ENCODE peak calls at places on chromosomes 5 and 9, in six cellular contexts. B, U, D, T, R and W are unnamed samples.
A peak's percentile ranks its signal among the peaks of the same experiment; 100 is the strongest.

GRCh38 chr5:174837919-174838902 is 113.8 kb downstream of the MSX2 start:
- DNase-seq in B (no peak), U (peak; percentile 33), D (peak; percentile 14), T (no peak), R (no peak), W (peak; percentile 16)

GRCh38 chr9:111597852-111598729 is 1.4 kb downstream of the PTGR1 start:
- DNase-seq in B (peak; percentile 55), U (peak; percentile 85), D (peak; percentile 32), T (no peak), R (peak; percentile 63), W (peak; percentile 63)

GRCh38 chr5:43038523-43038989 is 1.6 kb downstream of the ANXA2R start:
- DNase-seq in B (no peak), U (no peak), D (no peak), T (no peak), R (no peak), W (no peak)

GRCh38 chr5:103587185-103587748 is 24.7 kb upstream of the NUDT12 start:
- DNase-seq in B (peak; percentile 9), U (no peak), D (no peak), T (no peak), R (no peak), W (no peak)

GRCh38 chr5:168085321-168086040 is 206.0 kb upstream of the WWC1 start:
- DNase-seq in B (no peak), U (no peak), D (no peak), T (no peak), R (no peak), W (no peak)

GRCh38 chr5:170896779-170897178 is 35.0 kb downstream of the RANBP17 start:
- DNase-seq in B (no peak), U (peak; percentile 16), D (no peak), T (no peak), R (peak; percentile 49), W (no peak)

GRCh38 chr5:31639488-31640011 is 619 bp downstream of the PDZD2 start:
- DNase-seq in B (no peak), U (no peak), D (no peak), T (no peak), R (no peak), W (no peak)

GRCh38 chr9:99680191-99680590 is 141.5 kb upstream of the NR4A3 start:
- DNase-seq in B (no peak), U (no peak), D (no peak), T (no peak), R (no peak), W (no peak)

GRCh38 chr9:135053133-135053532 is 34.3 kb upstream of the OLFM1 start:
- DNase-seq in B (no peak), U (no peak), D (no peak), T (no peak), R (no peak), W (no peak)

GRCh38 chr5:67253911-67254310 is 57.3 kb upstream of the CD180 start:
- DNase-seq in B (no peak), U (no peak), D (no peak), T (no peak), R (no peak), W (no peak)
- TF ChIP-seq ZNF274 in B (no peak), U (no peak), D (no peak), T (no peak), R (no peak), W (no peak)

GRCh38 chr9:87267701-87268100 is 230.0 kb upstream of the DAPK1 start:
- DNase-seq in B (no peak), U (no peak), D (no peak), T (no peak), R (no peak), W (no peak)
- H3K9ac ChIP-seq in B (no peak overlapping the region), U (no peak overlapping the region), D (no peak overlapping the region), T (no peak overlapping the region), R (no peak overlapping the region), W (no peak overlapping the region)

DNA sequence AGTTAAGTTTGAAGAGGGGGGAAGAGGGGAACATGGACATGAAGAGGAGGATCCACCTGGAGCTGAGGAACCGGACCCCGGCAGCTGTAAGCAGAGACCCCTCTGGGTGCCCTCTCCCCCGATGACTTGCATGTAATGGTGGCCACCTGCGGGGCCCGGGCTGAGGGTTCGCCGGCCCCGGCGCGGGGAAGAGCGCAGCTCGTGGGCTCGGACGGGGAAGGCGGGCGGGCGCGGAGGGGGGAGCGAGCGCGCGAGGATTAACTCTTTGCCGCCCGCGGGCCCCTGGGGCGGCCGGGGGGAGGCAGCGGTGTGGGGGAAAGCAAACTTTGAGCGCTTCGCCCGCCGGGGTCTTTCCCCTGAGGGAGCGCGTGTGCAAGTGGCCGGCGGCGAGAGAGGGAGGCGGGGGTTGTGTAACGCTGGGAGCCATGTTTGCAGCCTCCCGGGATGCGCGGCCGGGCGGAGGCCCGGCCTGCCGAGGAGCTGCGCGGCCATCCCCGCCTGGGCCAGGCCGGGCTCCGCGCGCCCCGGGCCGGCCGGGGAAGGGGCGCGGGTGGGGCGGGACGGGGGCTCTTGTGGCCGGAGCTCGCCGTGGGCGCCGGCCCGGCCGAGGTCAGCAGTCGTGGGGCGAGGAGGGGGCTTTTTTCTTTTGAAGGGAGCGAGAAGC is 515 bp downstream of the ANP32B start:
- DNase-seq in B (no peak), U (no peak), D (peak; percentile 69), T (no peak), R (no peak), W (no peak)
- TF ChIP-seq ZNF274 in B (no peak), U (no peak), D (no peak), T (no peak), R (no peak), W (no peak)

GRCh38 chr5:371811-372555 is 50.5 kb downstream of the AHRR start:
- DNase-seq in B (no peak), U (no peak), D (no peak), T (no peak), R (no peak), W (no peak)

GRCh38 chr5:373710-374602 is 52.4 kb downstream of the AHRR start:
- DNase-seq in B (no peak), U (no peak), D (peak; percentile 60), T (no peak), R (no peak), W (no peak)

GRCh38 chr5:372911-373709 is 51.6 kb downstream of the AHRR start:
- DNase-seq in B (no peak), U (no peak), D (no peak), T (no peak), R (no peak), W (no peak)

GRCh38 chr5:370959-371810 is 49.7 kb downstream of the AHRR start:
- DNase-seq in B (no peak), U (no peak), D (no peak), T (no peak), R (no peak), W (no peak)

GRCh38 chr5:372556-372910 is 51.0 kb downstream of the AHRR start:
- DNase-seq in B (no peak), U (no peak), D (no peak), T (no peak), R (no peak), W (no peak)
- H3K9ac ChIP-seq in B (no peak overlapping the region), U (no peak overlapping the region), D (no peak overlapping the region), T (peak overlapping the region; percentile 94), R (no peak overlapping the region), W (peak overlapping the region; percentile 73)

DNA sequence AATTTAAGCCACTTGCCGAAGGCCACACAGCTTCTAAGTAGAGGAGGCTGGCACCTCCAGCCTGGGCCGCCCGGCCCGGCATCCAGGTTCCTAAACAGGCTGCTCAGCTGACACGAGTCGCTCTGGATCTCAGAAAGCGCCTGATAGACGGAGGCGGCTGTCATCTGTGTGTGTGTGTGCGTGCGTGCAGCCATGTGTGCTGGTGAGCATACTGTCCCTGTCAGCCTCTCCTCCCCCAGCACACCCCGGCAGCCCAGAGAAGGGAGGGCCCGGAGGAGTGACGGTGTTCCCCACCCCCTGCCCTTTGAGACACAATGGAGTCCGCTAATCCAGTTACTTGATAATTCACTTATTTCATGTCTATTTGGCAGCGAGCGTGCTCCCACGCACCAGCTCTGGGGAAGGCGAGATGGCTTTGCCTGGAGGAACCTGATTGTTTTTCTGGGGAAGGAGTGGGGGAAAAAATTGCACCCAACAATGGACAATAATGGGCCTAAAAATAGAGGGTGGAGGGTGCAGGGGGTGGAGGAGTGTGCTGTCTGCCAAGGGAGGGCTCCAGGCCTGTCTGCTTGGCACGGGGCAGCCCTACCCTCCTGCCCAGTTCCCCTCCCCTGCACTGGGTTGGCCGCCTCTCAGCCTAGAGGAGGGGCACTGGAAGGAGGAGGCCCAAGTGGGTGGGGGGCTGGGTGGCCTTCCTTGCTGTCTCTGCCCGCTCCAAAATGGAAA is 20.1 kb downstream of the NTNG2 start:
- DNase-seq in B (no peak), U (no peak), D (no peak), T (no peak), R (no peak), W (no peak)
- TF ChIP-seq ZNF274 in B (no peak), U (no peak), D (no peak), T (no peak), R (no peak), W (no peak)

GRCh38 chr9:137115394-137116026 is 977 bp upstream of the DPP7 start:
- DNase-seq in B (no peak), U (no peak), D (peak; percentile 19), T (no peak), R (no peak), W (no peak)
- H3K9ac ChIP-seq in B (no peak overlapping the region), U (peak overlapping the region; percentile 64), D (peak overlapping the region; percentile 90), T (no peak overlapping the region), R (no peak overlapping the region), W (peak overlapping the region; percentile 83)

DNA sequence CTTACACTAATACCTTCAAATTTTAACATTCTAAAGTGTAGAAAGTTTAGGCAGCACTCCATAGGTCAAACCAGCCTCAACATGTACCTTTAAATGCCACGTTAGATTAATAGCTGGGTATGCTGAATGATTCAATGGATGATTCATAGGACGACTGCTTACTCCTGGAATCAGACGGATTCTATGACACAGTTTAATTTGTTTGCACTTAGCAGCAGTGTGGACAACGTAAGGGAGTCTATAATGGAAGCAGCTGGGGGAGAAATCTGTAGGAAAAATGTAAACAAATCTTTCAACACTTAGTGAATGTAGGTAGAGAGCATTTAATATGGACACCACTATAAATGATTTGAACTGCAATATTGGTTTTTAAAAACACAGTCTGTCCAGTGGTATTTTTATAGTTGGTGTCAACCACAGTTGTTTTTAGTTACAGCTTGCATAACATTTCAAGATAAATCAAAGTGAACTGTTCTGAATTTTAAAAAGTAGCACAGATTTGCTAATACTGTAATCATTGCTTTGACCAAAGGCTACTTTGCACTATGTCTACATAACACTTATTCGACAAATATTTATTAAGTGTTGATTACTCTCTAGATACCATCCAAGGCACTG is 701.5 kb upstream of the MEF2C start:
- DNase-seq in B (no peak), U (no peak), D (no peak), T (no peak), R (no peak), W (peak; percentile 23)
- TF ChIP-seq ZNF274 in B (no peak), U (no peak), D (no peak), T (no peak), R (no peak), W (no peak)